ENCODE peak calls at places on chromosomes 1 and 21, in six cellular contexts. H is psoas muscle; Z is fibroblast of the aortic adventitia; Q is ureter; P is stimulated activated CD4-positive, alpha-beta T cell treated with anti-CD3 and anti-CD28 coated beads, TNF-alpha, amount 100 ng/mL, for 1 hour; K is naive thymus-derived CD8-positive, alpha-beta T cell. W is an unnamed sample.

GRCh38 chr1:62295921-62296451 is 23.2 kb downstream of the KANK4 start:
- DNase-seq in H (no peak), Z (peak; percentile 80), Q (no peak), P (no peak), K (peak; percentile 3), W (no peak)

GRCh38 chr1:181318858-181319235 is 164.5 kb upstream of the CACNA1E start:
- DNase-seq in H (no peak), Z (peak; percentile 9), Q (no peak), P (no peak), K (no peak), W (no peak)

GRCh38 chr1:185439727-185440415 is 122.8 kb upstream of the IVNS1ABP start:
- DNase-seq in H (no peak), Z (peak; percentile 71), Q (no peak), P (no peak), K (no peak), W (peak; percentile 1)

GRCh38 chr1:199898654-199899053 is 128.9 kb upstream of the NR5A2 start:
- DNase-seq in H (no peak), Z (no peak), Q (no peak), P (no peak), K (no peak), W (no peak)

GRCh38 chr21:33478858-33479678 is 706 bp downstream of the TMEM50B start:
- DNase-seq in H (peak; percentile 70), Z (peak; percentile 22), Q (no peak), P (no peak), K (peak; percentile 45), W (peak; percentile 52)

GRCh38 chr1:214500349-214501055 is 50.9 kb downstream of the PTPN14 start:
- DNase-seq in H (no peak), Z (no peak), Q (no peak), P (no peak), K (no peak), W (no peak)

GRCh38 chr1:27491748-27492700 is 2.1 kb upstream of the WASF2 start:
- DNase-seq in H (peak; percentile 77), Z (peak; percentile 74), Q (no peak), P (no peak), K (no peak), W (no peak)

GRCh38 chr1:222618880-222619321 is 1.0 kb downstream of the MIA3 start:
- DNase-seq in H (no peak), Z (peak; percentile 44), Q (no peak), P (no peak), K (peak; percentile 9), W (no peak)

GRCh38 chr1:181714428-181714827 is 231.1 kb downstream of the CACNA1E start:
- DNase-seq in H (no peak), Z (no peak), Q (no peak), P (no peak), K (no peak), W (no peak)

GRCh38 chr21:35737899-35738341 is 322.4 kb downstream of the SETD4 start:
- DNase-seq in H (peak; percentile 77), Z (peak; percentile 80), Q (no peak), P (no peak), K (no peak), W (no peak)

GRCh38 chr1:40383095-40383487 is 9.6 kb downstream of the SMAP2 start:
- DNase-seq in H (no peak), Z (no peak), Q (no peak), P (no peak), K (no peak), W (no peak)

GRCh38 chr1:89489037-89489729 is 35.4 kb upstream of the LRRC8B start:
- DNase-seq in H (no peak), Z (peak; percentile 18), Q (no peak), P (no peak), K (no peak), W (no peak)

GRCh38 chr1:86156571-86157455 is at the start of gene COL24A1:
- DNase-seq in H (peak; percentile 68), Z (peak; percentile 34), Q (peak; percentile 50), P (no peak), K (no peak), W (peak; percentile 38)

GRCh38 chr1:65209005-65209885 is 61.2 kb downstream of the AK4 start:
- DNase-seq in H (no peak), Z (peak; percentile 67), Q (no peak), P (no peak), K (no peak), W (no peak)

GRCh38 chr1:218705911-218706893 is 361.1 kb downstream of the TGFB2 start:
- DNase-seq in H (no peak), Z (peak; percentile 97), Q (no peak), P (no peak), K (no peak), W (no peak)

GRCh38 chr1:52474807-52475206 is 70.4 kb downstream of the PRPF38A start:
- DNase-seq in H (no peak), Z (no peak), Q (no peak), P (no peak), K (no peak), W (no peak)

GRCh38 chr1:202343652-202344349 is 2.1 kb upstream of the UBE2T start:
- DNase-seq in H (no peak), Z (peak; percentile 67), Q (no peak), P (no peak), K (peak; percentile 7), W (no peak)

W was measured in GM12891.